ENCODE peak calls at places on chromosomes 16 and 17, in four cellular contexts. X is fibroblast of lung, J is endodermal cell, O is astrocyte of the spinal cord. Q is an unnamed sample.

GRCh38 chr17:66625321-66625767 is 209.6 kb upstream of the CACNG5 start:
- DNase-seq in X (peak), O (peak), J (no peak), Q (peak)

GRCh38 chr17:28574536-28574935 is 2.2 kb downstream of the ALDOC start:
- DNase-seq in J (peak), X (no peak), O (no peak), Q (no peak)

GRCh38 chr17:45782889-45783592 is 1.1 kb upstream of the CRHR1 start:
- DNase-seq in J (peak), O (no peak), X (no peak), Q (no peak)

GRCh38 chr17:18958611-18959010 is 6.6 kb downstream of the SLC5A10 start:
- DNase-seq in J (peak), X (no peak), O (no peak), Q (no peak)

GRCh38 chr16:27628216-27628945 is 78.4 kb downstream of the KATNIP start:
- DNase-seq in X (peak), J (peak), O (no peak), Q (peak)

GRCh38 chr17:83094291-83094690 is 14.9 kb downstream of the METRNL start:
- DNase-seq in X (no peak), J (no peak), O (no peak), Q (no peak)

GRCh38 chr17:11144358-11145233 is 96.4 kb upstream of the SHISA6 start:
- DNase-seq in O (no peak), J (peak), X (peak), Q (peak)

GRCh38 chr17:60039096-60039495 is 39.6 kb downstream of the HEATR6 start:
- DNase-seq in X (no peak), J (peak), O (no peak), Q (no peak)

GRCh38 chr16:13957197-13958078 is 37.5 kb downstream of the ERCC4 start:
- DNase-seq in X (peak), O (peak), J (peak), Q (peak)

GRCh38 chr17:62658136-62658535 is 30.7 kb downstream of the MRC2 start:
- DNase-seq in J (no peak), X (no peak), O (no peak), Q (no peak)

GRCh38 chr17:1043601-1044251 is 46.8 kb downstream of the TIMM22 start:
- DNase-seq in O (no peak), X (peak), J (peak), Q (no peak)

GRCh38 chr17:27577124-27577761 is 53.7 kb upstream of the LGALS9 start:
- DNase-seq in J (peak), O (peak), X (peak), Q (peak)

GRCh38 chr17:43702636-43703035 is 40.9 kb upstream of the MEOX1 start:
- DNase-seq in X (no peak), J (peak), O (no peak), Q (no peak)

GRCh38 chr17:17062866-17063265 is 20.6 kb downstream of the MPRIP start:
- DNase-seq in O (no peak), X (no peak), J (peak), Q (no peak)

GRCh38 chr16:66357523-66357928 is 9.0 kb upstream of the CDH5 start:
- DNase-seq in O (peak), X (peak), J (peak), Q (peak)

GRCh38 chr16:73878616-73879015 is 418.0 kb upstream of the PSMD7 start:
- DNase-seq in X (peak), O (peak), J (no peak), Q (peak)

DNA sequence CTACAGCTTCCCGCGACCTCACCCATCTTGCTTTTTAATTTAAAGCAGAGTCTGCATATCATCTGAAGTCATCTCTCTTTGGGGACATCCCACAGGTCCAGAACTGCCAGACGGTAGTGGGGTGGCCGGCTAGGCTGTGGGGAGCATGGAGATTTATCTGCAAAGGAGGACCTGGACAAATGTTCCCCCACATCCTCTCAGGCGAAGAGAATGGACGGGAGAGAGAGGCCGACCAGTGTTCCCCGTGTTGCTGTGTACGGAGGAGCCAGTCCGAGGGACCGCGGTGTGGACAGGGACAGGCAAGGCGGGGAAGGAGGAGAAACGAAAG is 663 bp upstream of the MT1M start:
- DNase-seq in X (no peak), O (no peak), J (no peak), Q (no peak)
- H3K4me3 ChIP-seq in X (peak), O (peak), J (peak), Q (peak)

GRCh38 chr16:85734311-85735017 is 16.4 kb downstream of the C16orf74 start:
- DNase-seq in X (no peak), O (no peak), J (no peak), Q (no peak)

GRCh38 chr16:85735946-85736345 is 14.9 kb downstream of the C16orf74 start:
- DNase-seq in X (no peak), O (no peak), J (no peak), Q (no peak)

GRCh38 chr16:85738878-85739715 is 11.8 kb downstream of the C16orf74 start:
- DNase-seq in X (no peak), O (no peak), J (no peak), Q (no peak)

GRCh38 chr16:85735225-85735722 is 15.6 kb downstream of the C16orf74 start:
- DNase-seq in J (no peak), O (no peak), X (no peak), Q (no peak)

GRCh38 chr16:85736924-85737323 is 14.0 kb downstream of the C16orf74 start:
- DNase-seq in X (no peak), J (no peak), O (no peak), Q (no peak)
- TF ChIP-seq CTCF in X (no peak), J (no peak), O (no peak), Q (no peak)

GRCh38 chr17:75152523-75152922 is 1.8 kb downstream of the JPT1 start:
- DNase-seq in O (no peak), X (peak), J (no peak), Q (no peak)
- H3K4me3 ChIP-seq in O (peak), X (peak), J (peak), Q (peak)

GRCh38 chr16:29674188-29674587 is 4.8 kb upstream of the QPRT start:
- DNase-seq in X (peak), J (no peak), O (peak), Q (peak)
- TF ChIP-seq CTCF in X (no peak), J (no peak), O (no peak), Q (no peak)

DNA sequence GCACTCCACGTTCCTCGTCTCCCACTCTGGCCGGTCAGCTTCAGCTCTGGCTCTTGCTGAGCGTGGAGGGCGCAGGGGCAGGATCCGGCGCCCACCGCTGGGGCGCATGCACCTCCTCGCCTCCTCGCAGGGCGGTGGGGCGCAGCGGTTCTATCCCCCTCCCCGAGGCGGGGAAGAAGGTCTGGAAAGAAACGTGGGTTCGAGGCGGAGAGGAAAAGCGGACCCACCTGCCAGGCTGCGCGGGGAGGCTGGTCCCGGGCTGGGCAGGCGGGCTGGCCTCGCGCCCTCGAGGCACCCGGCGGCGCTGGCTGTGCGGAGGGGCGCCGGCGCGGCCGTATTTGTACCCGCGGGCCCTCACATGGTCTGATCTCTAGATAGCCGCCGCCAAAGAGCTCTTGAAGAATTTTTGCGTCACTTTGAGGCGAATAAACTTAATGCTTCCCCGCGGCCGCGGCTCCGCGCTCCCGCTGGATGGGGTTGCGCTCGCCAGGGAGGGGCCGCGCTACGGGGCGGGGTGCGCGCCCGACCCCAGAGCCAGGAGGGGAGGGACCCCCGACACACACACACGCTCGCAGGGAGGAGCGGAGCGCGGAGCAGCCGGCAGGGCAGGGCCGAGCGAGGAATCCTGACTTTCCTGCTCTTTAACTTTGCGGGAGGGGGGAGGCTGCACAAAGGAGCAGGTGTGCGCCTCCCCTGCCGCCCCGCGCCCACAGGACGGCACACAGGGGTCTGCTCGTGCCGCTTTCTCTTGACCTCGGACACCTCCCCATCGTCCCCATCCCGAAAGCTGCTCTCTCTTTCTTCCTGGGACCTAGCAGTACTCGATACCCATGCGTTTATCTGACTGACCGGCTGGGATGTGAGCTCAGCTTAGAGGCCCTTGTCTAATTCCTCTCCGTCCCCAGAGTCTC is at the start of gene SLC6A4:
- DNase-seq in X (peak), J (peak), O (no peak), Q (peak)
- H3K4me3 ChIP-seq in X (peak), J (peak), O (peak), Q (peak)

DNA sequence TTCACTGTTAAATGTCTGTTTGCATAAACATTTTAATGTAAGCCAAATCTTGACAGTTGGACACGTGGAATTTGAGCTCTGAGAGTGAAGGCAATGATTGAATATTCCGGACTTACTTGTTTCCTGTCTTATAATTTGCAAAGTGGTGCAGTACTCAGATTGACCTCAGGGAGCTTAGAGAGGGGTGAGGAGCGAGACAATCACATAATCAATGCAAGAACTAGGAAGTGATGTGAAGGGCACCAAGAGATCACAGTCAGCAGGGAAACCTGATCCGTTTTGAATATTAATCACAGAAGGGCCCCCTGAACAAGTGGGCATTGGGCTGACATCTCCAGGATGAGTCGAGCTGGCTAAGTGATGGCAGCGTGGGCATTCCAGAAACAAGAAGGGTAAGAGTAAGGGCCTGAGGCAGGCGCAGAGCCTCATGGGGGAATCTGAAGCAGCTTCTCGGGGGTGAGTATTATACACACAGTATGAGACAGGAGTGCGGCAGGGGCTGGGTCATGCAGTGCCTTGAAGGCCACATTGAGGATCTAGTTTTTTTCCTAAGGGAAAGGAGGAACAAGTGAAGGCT is 26.1 kb downstream of the TEX2 start:
- DNase-seq in O (no peak), J (no peak), X (no peak), Q (no peak)
- TF ChIP-seq CTCF in O (peak), J (peak), X (peak), Q (peak)

GRCh38 chr17:32929288-32929574 is 1.3 kb downstream of the TMEM98 start:
- DNase-seq in J (peak), O (no peak), X (peak), Q (no peak)

GRCh38 chr17:32927724-32928526 is at the start of gene TMEM98:
- DNase-seq in O (no peak), X (peak), J (peak), Q (peak)

GRCh38 chr17:32928527-32929287 is 754 bp downstream of the TMEM98 start:
- DNase-seq in J (no peak), O (peak), X (peak), Q (peak)

GRCh38 chr17:32926183-32926582 is 1.8 kb upstream of the TMEM98 start:
- DNase-seq in J (peak), O (no peak), X (no peak), Q (no peak)

DNA sequence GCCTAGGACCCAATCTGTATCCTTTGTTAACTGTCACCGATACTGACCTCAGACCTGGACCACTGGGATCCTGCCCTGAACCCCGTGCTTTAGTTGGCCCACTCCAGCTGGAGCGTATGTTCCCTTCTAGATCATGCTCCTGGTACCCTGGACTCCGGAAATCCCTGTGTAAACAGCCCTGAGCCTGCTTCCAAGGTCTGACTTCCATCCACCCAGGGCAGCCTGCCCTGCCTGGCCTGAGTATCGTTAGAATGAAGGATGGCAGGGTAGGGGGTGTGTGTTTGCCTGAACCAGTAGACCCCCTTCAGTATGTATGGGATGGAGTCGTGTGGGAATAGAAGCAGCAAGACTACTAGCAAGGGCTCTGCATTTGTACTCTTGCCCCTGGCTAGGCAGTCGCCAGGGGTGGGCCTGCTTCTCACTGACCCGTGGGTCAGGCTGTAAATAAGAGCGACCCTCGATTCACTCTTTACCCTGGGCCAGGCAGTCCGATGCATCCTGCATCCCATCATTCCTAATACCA is 691 bp upstream of the TMEM98 start:
- DNase-seq in X (no peak), O (no peak), J (no peak), Q (no peak)
- H3K4me3 ChIP-seq in X (peak), O (peak), J (peak), Q (peak)

GRCh38 chr17:9115446-9116265 is 94.3 kb downstream of the NTN1 start:
- DNase-seq in X (peak), J (peak), O (peak), Q (peak)
- TF ChIP-seq CTCF in X (peak), J (peak), O (peak), Q (peak)

Q was measured in fibroblast of the aortic adventitia.